ENCODE peak calls at places on chromosome 22, in five cellular contexts. I is heart right ventricle, A is left ventricle myocardium inferior, W is caudate nucleus, N is GM23248. K is an unnamed sample.

GRCh38 chr22:29194269-29194668 is 11.4 kb upstream of the EMID1 start:
- DNase-seq in I (no peak), A (no peak), W (no peak), N (no peak), K (no peak)

GRCh38 chr22:21076907-21077625 is 31.3 kb downstream of the LRRC74B start:
- DNase-seq in I (no peak), A (no peak), W (no peak), N (no peak), K (no peak)

GRCh38 chr22:28146401-28147304 is 227.6 kb upstream of the PITPNB start:
- DNase-seq in I (no peak), A (no peak), W (no peak), N (peak), K (no peak)

GRCh38 chr22:47623056-47623739 is 860.7 kb downstream of the TBC1D22A start:
- DNase-seq in I (no peak), A (no peak), W (no peak), N (no peak), K (no peak)

GRCh38 chr22:23603266-23603665 is 23.2 kb upstream of the IGLL1 start:
- DNase-seq in I (no peak), A (no peak), W (no peak), N (no peak), K (no peak)

GRCh38 chr22:48960981-48961655 is 866.6 kb downstream of the BRD1 start:
- DNase-seq in I (no peak), A (peak), W (no peak), N (no peak), K (no peak)

GRCh38 chr22:45878901-45879551 is 97.9 kb downstream of the WNT7B start:
- DNase-seq in I (no peak), A (no peak), W (no peak), N (no peak), K (no peak)

GRCh38 chr22:30210235-30210831 is 36.2 kb downstream of the LIF start:
- DNase-seq in I (no peak), A (no peak), W (no peak), N (no peak), K (no peak)

GRCh38 chr22:29004647-29005371 is 56.8 kb downstream of the C22orf31 start:
- DNase-seq in I (peak), A (peak), W (no peak), N (no peak), K (peak)

GRCh38 chr22:29055192-29055830 is 6.3 kb downstream of the C22orf31 start:
- DNase-seq in I (no peak), A (no peak), W (no peak), N (no peak), K (no peak)

GRCh38 chr22:46465793-46466192 is 71.6 kb downstream of the CELSR1 start:
- DNase-seq in I (no peak), A (no peak), W (no peak), N (no peak), K (no peak)

GRCh38 chr22:21936151-21936778 is 16.4 kb downstream of the PPM1F start:
- DNase-seq in I (no peak), A (no peak), W (no peak), N (peak), K (no peak)

GRCh38 chr22:23537421-23537820 is 42.7 kb downstream of the IGLL1 start:
- DNase-seq in I (no peak), A (no peak), W (no peak), N (no peak), K (peak)

GRCh38 chr22:36331912-36332622 is 55.7 kb downstream of the MYH9 start:
- DNase-seq in I (peak), A (peak), W (no peak), N (peak), K (peak)

DNA sequence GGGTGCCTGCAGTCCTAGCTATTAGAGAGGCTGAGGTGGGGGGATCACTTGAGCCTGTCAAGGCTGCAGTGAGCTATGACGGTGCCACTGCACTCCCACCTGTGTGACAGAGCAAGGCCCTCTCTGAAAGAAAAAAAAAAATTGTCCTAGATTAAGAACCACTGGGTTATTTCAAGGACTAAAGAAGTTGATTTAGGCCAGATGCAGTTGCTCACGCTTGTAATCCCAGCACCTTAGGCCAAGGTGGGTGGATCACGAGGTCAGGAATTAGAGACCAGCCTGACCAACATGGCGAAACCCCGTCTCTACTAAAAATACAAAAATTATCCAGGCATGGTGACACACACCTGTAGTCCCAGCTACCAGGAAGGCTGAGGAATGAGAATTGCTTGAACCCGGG is 129.0 kb downstream of the MRTFA start:
- DNase-seq in I (no peak), A (no peak), W (no peak), N (no peak), K (no peak)
- H3K27ac ChIP-seq in I (peak), A (peak), W (no peak), N (no peak), K (no peak)

DNA sequence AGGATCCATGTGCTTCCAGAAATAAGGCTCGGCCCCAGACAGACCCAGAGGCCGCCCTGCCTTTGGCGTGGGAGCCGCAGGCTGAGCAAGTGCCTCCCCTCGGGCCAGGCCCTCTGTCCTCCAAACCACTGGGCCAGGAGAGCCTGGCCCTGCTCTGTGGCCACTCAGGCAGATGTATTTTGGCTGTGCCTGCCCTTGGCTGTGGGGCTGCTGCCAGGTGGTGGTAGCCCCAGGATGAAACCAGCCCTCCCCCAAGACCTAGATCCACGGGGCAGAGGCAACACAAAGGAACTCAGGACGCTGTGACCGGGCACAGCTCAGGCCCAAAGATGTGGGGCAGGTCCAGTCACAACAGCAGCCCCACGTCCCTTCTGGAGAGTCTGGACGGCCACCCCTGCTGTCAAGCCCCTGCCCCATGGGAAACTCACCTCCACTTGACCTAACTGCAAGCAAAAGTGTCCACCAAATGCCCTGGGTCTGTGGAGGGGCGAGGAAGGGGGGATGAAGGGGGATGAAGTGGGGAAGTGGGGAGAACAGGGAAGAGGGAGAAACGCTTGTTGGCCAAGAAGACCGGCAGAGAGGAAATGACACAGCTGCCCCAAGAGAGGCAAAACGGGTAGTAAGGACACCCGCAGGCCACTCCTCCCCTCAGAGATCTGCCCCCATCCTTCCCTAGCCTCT is 23.9 kb downstream of the PISD start:
- DNase-seq in I (peak), A (peak), W (no peak), N (no peak), K (peak)
- H3K27ac ChIP-seq in I (peak), A (peak), W (peak), N (no peak), K (no peak)

GRCh38 chr22:19798825-19799224 is 38.2 kb downstream of the TBX1 start:
- DNase-seq in I (no peak), A (no peak), W (no peak), N (no peak), K (no peak)
- H3K27ac ChIP-seq in I (no peak), A (no peak), W (no peak), N (peak), K (no peak)

GRCh38 chr22:27105142-27106025 is 448.0 kb downstream of the MIAT start:
- DNase-seq in I (peak), A (peak), W (no peak), N (peak), K (peak)
- H3K27ac ChIP-seq in I (peak), A (peak), W (no peak), N (peak), K (peak)

DNA sequence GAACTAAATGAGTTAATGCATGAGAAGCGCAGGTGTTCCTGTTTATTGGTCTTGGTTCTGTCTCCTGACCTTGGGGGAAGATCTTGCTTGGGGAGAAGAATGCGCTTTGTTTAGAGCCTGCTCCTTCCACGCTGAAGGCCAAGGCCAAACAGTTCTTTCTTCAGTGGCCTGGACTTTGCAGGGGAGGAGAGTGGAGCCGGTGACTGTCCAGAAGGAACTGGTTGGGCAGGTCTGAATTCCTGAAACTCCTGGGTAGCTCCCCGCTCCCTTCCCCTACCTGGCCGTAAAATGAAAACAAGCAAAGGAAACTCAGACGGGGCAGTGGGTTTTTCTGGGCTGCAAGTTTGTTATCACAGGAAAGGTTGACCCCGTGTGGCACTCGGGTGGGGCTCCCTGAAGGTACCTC is 3.6 kb downstream of the ARHGAP8 start:
- DNase-seq in I (no peak), A (no peak), W (no peak), N (no peak), K (no peak)
- H3K27ac ChIP-seq in I (no peak), A (no peak), W (no peak), N (no peak), K (no peak)

GRCh38 chr22:37485006-37485713 is 1.0 kb downstream of the MFNG start:
- DNase-seq in I (peak), A (no peak), W (no peak), N (no peak), K (peak)
- H3K27ac ChIP-seq in I (peak), A (peak), W (peak), N (no peak), K (no peak)

DNA sequence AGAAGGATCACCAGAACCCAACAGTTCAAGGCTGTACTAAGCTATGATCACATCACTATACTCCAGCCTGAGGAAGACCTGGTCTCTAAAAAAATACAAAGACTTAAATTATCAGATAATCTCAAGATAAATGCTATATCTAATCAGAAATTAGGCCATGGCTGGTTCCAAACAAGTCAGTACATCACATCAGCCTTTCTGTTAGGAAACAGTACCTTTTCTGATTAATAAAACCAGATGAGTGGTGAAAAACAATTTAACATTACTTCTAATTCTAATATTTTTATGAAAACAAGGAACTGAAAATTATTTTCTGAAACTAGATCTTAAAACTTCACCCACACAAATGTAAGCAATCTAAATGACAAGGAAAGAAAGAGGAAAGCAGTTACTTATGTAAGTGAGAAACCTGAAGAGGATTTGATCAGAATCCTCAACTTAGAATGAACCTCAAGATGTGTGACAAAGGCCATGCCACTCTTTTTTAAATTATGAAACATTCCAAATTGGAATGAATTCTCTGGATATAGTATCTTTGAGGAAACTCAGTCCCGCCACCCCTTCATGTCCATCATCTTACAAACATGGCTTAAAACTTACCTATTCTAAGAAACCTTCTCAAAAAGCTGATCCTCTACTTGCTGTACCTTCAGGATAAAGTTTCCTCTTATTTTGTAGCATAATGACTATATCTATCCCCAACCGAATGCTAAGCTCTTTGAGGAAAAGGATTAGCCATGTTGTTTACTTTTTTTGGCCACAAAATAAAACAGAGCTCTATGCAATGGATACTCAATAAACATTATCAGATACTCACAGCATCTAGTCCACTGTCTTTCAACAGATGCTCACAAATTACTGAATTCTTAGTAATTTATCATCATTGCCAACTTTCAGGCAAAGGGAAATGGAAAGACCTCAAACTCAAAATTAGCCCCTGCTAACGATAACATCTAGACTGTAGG is 132.0 kb downstream of the MRTFA start:
- DNase-seq in I (no peak), A (no peak), W (no peak), N (no peak), K (no peak)
- H3K27ac ChIP-seq in I (peak), A (peak), W (no peak), N (no peak), K (no peak)